ENCODE peak calls at places on chromosomes 12 and 14, in six cellular contexts. B is left ventricle myocardium inferior, H is MM.1S, O is cardiac muscle cell, Y is epithelial cell of proximal tubule, F is dorsolateral prefrontal cortex. G is an unnamed sample.

GRCh38 chr12:124347805-124348658 is 53.1 kb downstream of the RFLNA start:
- DNase-seq in B (no peak), H (no peak), O (no peak), Y (no peak), F (no peak), G (no peak)

GRCh38 chr12:115840159-115840558 is 437.3 kb downstream of the MED13L start:
- DNase-seq in B (no peak), H (no peak), O (no peak), Y (no peak), F (no peak), G (no peak)

GRCh38 chr12:25957898-25958253 is 606 bp upstream of the RASSF8 start:
- DNase-seq in B (no peak), H (peak), O (peak), Y (no peak), F (no peak), G (no peak)

GRCh38 chr12:70052931-70053497 is 190.2 kb upstream of the CNOT2 start:
- DNase-seq in B (no peak), H (no peak), O (peak), Y (peak), F (no peak), G (peak)

GRCh38 chr12:42342028-42342427 is 16.1 kb downstream of the PPHLN1 start:
- DNase-seq in B (no peak), H (no peak), O (no peak), Y (no peak), F (no peak), G (no peak)

GRCh38 chr14:100297320-100298300 is 8.6 kb downstream of the SLC25A29 start:
- DNase-seq in B (peak), H (no peak), O (peak), Y (no peak), F (peak), G (no peak)

GRCh38 chr14:99346470-99347080 is 74.6 kb upstream of the BCL11B start:
- DNase-seq in B (no peak), H (no peak), O (no peak), Y (no peak), F (no peak), G (no peak)

GRCh38 chr12:92506891-92507290 is 195.9 kb upstream of the PLEKHG7 start:
- DNase-seq in B (no peak), H (no peak), O (no peak), Y (no peak), F (no peak), G (no peak)

GRCh38 chr12:51814311-51815088 is 34.0 kb downstream of the FIGNL2 start:
- DNase-seq in B (peak), H (peak), O (peak), Y (no peak), F (peak), G (no peak)

GRCh38 chr12:120353556-120354317 is 15.2 kb downstream of the MSI1 start:
- DNase-seq in B (no peak), H (no peak), O (no peak), Y (no peak), F (no peak), G (no peak)

GRCh38 chr14:20435454-20436362 is at the start of gene KLHL33:
- DNase-seq in B (no peak), H (no peak), O (no peak), Y (no peak), F (no peak), G (no peak)

GRCh38 chr12:47904647-47905312 is at the start of gene VDR:
- DNase-seq in B (peak), H (peak), O (peak), Y (no peak), F (no peak), G (peak)

GRCh38 chr12:131276501-131277185 is 322.9 kb downstream of the ADGRD1 start:
- DNase-seq in B (peak), H (no peak), O (no peak), Y (no peak), F (no peak), G (no peak)

GRCh38 chr12:49365542-49365941 is 1.7 kb upstream of the SPATS2 start:
- DNase-seq in B (no peak), H (no peak), O (peak), Y (no peak), F (no peak), G (no peak)
- H3K4me3 ChIP-seq in B (peak), H (no peak), O (no peak), Y (no peak), F (no peak), G (no peak)

GRCh38 chr14:62084020-62084419 is 321.8 kb downstream of the SNAPC1 start:
- DNase-seq in B (no peak), H (no peak), O (no peak), Y (no peak), F (peak), G (no peak)

GRCh38 chr14:62082779-62083178 is 320.6 kb downstream of the SNAPC1 start:
- DNase-seq in B (no peak), H (no peak), O (no peak), Y (no peak), F (no peak), G (no peak)

GRCh38 chr14:62081956-62082355 is 319.7 kb downstream of the SNAPC1 start:
- DNase-seq in B (no peak), H (no peak), O (no peak), Y (no peak), F (no peak), G (no peak)

GRCh38 chr14:62079035-62079434 is 316.8 kb downstream of the SNAPC1 start:
- DNase-seq in B (no peak), H (no peak), O (no peak), Y (no peak), F (no peak), G (no peak)

GRCh38 chr14:62081012-62081612 is 318.9 kb downstream of the SNAPC1 start:
- DNase-seq in B (no peak), H (peak), O (no peak), Y (no peak), F (no peak), G (no peak)
- TF ChIP-seq CTCF in B (no peak), H (no peak), O (no peak), Y (no peak), F (no peak), G (no peak)

GRCh38 chr14:57812000-57812399 is 53.9 kb downstream of the SLC35F4 start:
- DNase-seq in B (no peak), H (no peak), O (no peak), Y (no peak), F (no peak), G (no peak)
- H3K4me3 ChIP-seq in B (no peak), H (no peak), O (no peak), Y (no peak), F (no peak), G (no peak)

GRCh38 chr14:77763316-77763715 is 2.4 kb upstream of the SNW1 start:
- DNase-seq in B (no peak), H (no peak), O (no peak), Y (no peak), F (no peak), G (no peak)

GRCh38 chr14:77760381-77761204 is at the start of gene SNW1:
- DNase-seq in B (peak), H (peak), O (peak), Y (no peak), F (peak), G (peak)

GRCh38 chr14:77763978-77764377 is 3.0 kb upstream of the SNW1 start:
- DNase-seq in B (no peak), H (no peak), O (no peak), Y (no peak), F (no peak), G (no peak)

DNA sequence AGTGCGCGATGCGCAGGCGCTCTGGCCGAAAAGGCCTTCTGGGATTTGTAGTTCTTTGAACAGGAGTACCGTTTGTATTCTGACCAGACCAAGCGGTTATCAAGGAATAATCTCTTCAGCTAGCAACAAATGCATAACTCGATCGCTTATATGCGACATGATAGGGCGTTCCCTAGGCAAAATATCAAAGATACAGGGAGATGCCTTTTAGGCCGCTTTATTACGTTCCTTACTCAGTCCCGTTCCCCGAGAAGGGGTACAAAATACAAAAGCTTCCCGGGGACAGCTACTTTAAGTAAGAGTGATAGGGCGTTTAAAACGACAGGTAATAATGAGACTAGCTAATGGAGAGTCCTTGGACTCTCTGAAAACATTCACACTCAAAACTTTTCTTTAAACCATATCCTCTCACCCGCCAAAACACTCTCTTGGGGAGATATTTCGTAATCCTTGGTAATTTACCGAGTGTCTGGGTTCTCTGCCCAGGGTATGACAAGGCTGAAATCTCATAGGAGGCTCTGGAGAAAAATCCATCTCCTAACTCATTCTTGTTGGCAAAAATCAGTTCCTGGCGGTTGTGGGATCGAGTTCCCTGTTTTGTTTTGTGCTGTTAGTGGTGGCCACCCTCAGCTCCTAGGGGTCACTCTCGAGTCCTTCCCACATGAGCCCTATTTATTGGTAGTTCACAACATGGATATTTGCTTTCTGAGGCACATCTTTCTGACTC is 412 bp upstream of the SNW1 start:
- DNase-seq in B (peak), H (no peak), O (peak), Y (peak), F (peak), G (no peak)
- TF ChIP-seq CTCF in B (peak), H (peak), O (peak), Y (peak), F (no peak), G (peak)

GRCh38 chr12:56546680-56547079 is 25.1 kb downstream of the RBMS2 start:
- DNase-seq in B (no peak), H (no peak), O (no peak), Y (no peak), F (no peak), G (no peak)
- H3K4me3 ChIP-seq in B (no peak), H (no peak), O (no peak), Y (no peak), F (no peak), G (no peak)

GRCh38 chr14:23296012-23296777 is 6.5 kb downstream of the PPP1R3E start:
- DNase-seq in B (no peak), H (no peak), O (no peak), Y (no peak), F (no peak), G (no peak)

GRCh38 chr14:23294346-23294733 is 8.3 kb downstream of the PPP1R3E start:
- DNase-seq in B (no peak), H (no peak), O (no peak), Y (no peak), F (no peak), G (no peak)

GRCh38 chr14:23297096-23297495 is 5.6 kb downstream of the PPP1R3E start:
- DNase-seq in B (no peak), H (no peak), O (no peak), Y (no peak), F (no peak), G (no peak)

GRCh38 chr14:23297878-23298277 is 4.8 kb downstream of the PPP1R3E start:
- DNase-seq in B (no peak), H (no peak), O (no peak), Y (no peak), F (no peak), G (no peak)

GRCh38 chr14:23294734-23295561 is 7.7 kb downstream of the PPP1R3E start:
- DNase-seq in B (no peak), H (peak), O (peak), Y (no peak), F (no peak), G (no peak)
- TF ChIP-seq CTCF in B (peak), H (peak), O (peak), Y (peak), F (peak), G (peak)

DNA sequence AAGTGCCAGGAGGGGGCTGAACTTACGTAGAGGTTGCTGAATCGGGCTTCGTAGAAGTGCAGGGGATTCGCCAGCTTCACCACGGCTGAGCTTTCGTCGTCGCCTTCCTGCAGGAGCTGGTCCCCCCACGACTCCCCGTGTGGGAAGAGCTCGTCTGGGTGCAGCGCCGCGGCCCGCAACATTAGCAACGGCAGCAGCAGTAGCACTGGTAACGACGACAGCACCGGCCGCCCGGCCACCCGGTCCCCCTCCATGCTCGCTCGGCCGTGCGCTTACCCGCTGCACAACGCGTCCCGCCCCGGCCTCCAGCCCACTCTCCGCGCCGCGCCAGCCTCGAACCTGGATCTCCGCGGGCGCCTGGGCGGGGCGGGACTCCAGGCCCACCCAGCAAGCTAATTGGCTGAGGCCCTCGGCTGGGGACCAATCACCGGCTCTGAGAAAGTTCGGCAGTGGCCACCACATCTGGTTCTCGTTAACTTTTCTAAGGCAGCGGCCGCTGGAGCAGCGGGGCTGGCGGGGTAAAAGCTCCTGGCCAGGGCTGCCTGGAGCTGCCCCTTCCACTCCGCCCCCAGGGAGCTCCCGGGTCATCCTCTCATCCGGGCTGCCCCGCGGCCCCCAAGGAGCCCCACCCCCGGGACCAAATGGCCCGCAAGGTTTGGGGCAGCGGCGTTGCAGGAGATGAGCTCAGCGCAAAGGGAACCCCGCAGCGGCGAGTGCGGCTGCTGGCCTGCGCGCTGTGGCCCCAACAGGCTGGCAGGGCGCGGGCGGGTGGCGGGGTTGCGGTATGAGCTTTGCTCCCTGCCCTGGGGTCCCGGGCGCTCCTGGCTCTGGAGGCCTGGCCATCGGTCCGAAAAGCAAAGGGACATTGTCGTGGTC is at the start of gene NID2:
- DNase-seq in B (peak), H (no peak), O (peak), Y (no peak), F (peak), G (no peak)
- H3K4me3 ChIP-seq in B (peak), H (peak), O (peak), Y (peak), F (peak), G (peak)